ENCODE peak calls at places on chromosomes 3 and 15, in five cellular contexts. A is A549, E is fibroblast of pulmonary artery, G is fibroblast of the aortic adventitia, Z is AG04450. V is an unnamed sample.

GRCh38 chr15:36884404-36885335 is 215.7 kb downstream of the MEIS2 start:
- DNase-seq in A (no peak), E (no peak), Z (no peak), G (no peak), V (no peak)

GRCh38 chr3:128033102-128033501 is 19.1 kb upstream of the SEC61A1 start:
- DNase-seq in A (no peak), E (no peak), G (no peak), Z (no peak), V (no peak)

GRCh38 chr3:128076465-128076782 is 24.2 kb downstream of the SEC61A1 start:
- DNase-seq in G (no peak), A (no peak), E (no peak), Z (no peak), V (no peak)

GRCh38 chr3:33144433-33144832 is 30.6 kb downstream of the CRTAP start:
- DNase-seq in G (no peak), A (peak; percentile 27), E (no peak), Z (no peak), V (no peak)

GRCh38 chr3:107283948-107284347 is 93.3 kb upstream of the CCDC54 start:
- DNase-seq in A (no peak), Z (no peak), G (no peak), E (peak; percentile 60), V (no peak)

GRCh38 chr3:7637694-7638093 is 776.8 kb downstream of the GRM7 start:
- DNase-seq in G (no peak), E (no peak), A (no peak), Z (no peak), V (no peak)

GRCh38 chr15:44726136-44726535 is 10.2 kb upstream of the TRIM69 start:
- DNase-seq in G (peak; percentile 24), E (peak; percentile 28), Z (no peak), A (no peak), V (no peak)

GRCh38 chr3:130259170-130259874 is 86.2 kb upstream of the COL6A5 start:
- DNase-seq in E (peak; percentile 13), Z (no peak), A (no peak), G (no peak), V (no peak)

GRCh38 chr3:172848910-172849309 is 98.4 kb downstream of the ECT2 start:
- DNase-seq in G (peak; percentile 93), E (peak; percentile 89), A (no peak), Z (no peak), V (no peak)

GRCh38 chr15:96540283-96540682 is 209.8 kb downstream of the NR2F2 start:
- DNase-seq in G (no peak), A (no peak), E (no peak), Z (no peak), V (no peak)

GRCh38 chr15:98599911-98600685 is 48.2 kb upstream of the IGF1R start:
- DNase-seq in G (peak; percentile 76), A (no peak), E (peak; percentile 77), Z (peak; percentile 11), V (peak; percentile 11)

GRCh38 chr15:71231678-71232224 is 116.5 kb downstream of the THSD4 start:
- DNase-seq in Z (no peak), A (no peak), E (no peak), G (peak; percentile 65), V (no peak)

GRCh38 chr15:71232411-71232810 is 117.1 kb downstream of the THSD4 start:
- DNase-seq in Z (no peak), E (no peak), A (no peak), G (no peak), V (no peak)

GRCh38 chr15:71226536-71227455 is 111.5 kb downstream of the THSD4 start:
- DNase-seq in Z (no peak), G (no peak), E (no peak), A (no peak), V (no peak)

GRCh38 chr15:71230303-71230702 is 115.0 kb downstream of the THSD4 start:
- DNase-seq in Z (no peak), E (no peak), A (no peak), G (no peak), V (no peak)

GRCh38 chr15:71228403-71228802 is 113.1 kb downstream of the THSD4 start:
- DNase-seq in Z (peak; percentile 24), E (no peak), A (no peak), G (no peak), V (no peak)
- H3K4me3 ChIP-seq in Z (no peak overlapping the region), E (no peak overlapping the region), A (no peak overlapping the region), G (no peak overlapping the region), V (no peak overlapping the region)

GRCh38 chr3:90241481-90241880 is 1134.1 kb downstream of the EPHA3 start:
- DNase-seq in E (no peak), Z (no peak), A (no peak), G (no peak), V (no peak)
- H3K4me3 ChIP-seq in E (no peak overlapping the region), Z (no peak overlapping the region), A (no peak overlapping the region), G (no peak overlapping the region), V (no peak overlapping the region)

DNA sequence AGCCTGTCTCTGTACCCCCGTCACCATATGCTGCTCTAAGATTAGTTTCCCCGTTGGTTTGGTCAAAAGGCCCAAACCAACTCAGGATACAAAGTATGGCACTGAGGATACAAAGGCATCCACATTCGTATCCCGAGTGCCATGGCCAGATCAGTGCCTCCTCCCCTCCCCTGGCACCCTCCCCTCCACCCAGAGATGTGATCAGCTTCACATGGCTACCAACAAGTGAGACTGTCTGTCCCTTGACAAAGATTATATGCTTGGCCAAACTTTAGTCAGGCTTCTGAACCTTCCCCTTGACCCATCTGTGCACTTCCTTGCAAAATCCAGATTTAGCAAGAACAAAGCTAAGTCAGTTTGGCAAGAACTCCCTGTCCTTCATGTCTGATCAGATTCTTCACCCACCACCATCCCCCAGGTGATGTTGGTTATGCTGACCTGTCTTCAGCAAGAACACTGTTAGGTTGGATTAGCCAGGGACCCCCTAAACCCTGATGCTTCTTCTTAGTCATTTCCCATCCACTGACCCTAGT is 61.7 kb downstream of the KLF15 start:
- DNase-seq in E (no peak), Z (no peak), G (no peak), A (no peak), V (no peak)
- H3K4me3 ChIP-seq in E (no peak overlapping the region), Z (no peak overlapping the region), G (no peak overlapping the region), A (no peak overlapping the region), V (no peak overlapping the region)

DNA sequence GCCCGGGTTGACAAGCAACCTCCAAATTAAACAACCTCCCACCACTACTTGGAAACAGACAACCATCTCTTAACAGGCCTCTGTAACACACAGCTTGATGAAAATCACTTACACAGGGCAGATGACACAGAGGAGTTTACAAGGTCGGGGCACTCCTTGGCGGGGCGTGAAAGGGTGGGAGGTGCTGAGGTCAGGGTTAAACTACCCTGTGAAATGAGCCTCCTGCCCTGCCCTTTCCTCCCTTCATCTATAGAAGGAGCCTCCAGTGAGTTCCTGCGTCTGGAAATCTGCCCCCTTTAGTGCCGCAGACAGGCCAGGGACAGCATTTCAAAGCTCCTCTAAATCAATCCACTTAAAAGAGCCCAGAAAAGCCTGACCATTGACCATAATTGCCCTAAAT is 1.9 kb downstream of the ROBO1 start:
- DNase-seq in A (no peak), E (no peak), Z (no peak), G (no peak), V (no peak)
- H3K4me3 ChIP-seq in A (no peak overlapping the region), E (no peak overlapping the region), Z (no peak overlapping the region), G (no peak overlapping the region), V (no peak overlapping the region)

GRCh38 chr15:92666780-92667179 is 11.2 kb upstream of the FAM174B start:
- DNase-seq in E (peak; percentile 43), G (peak; percentile 20), A (peak; percentile 32), Z (no peak), V (no peak)
- H3K4me3 ChIP-seq in E (no peak overlapping the region), G (no peak overlapping the region), A (peak overlapping the region; percentile 26), Z (no peak overlapping the region), V (no peak overlapping the region)

GRCh38 chr15:61832223-61832622 is 228.0 kb downstream of the VPS13C start:
- DNase-seq in A (no peak), G (no peak), Z (no peak), E (no peak), V (no peak)

GRCh38 chr15:61834076-61834697 is 226.1 kb downstream of the VPS13C start:
- DNase-seq in A (peak; percentile 67), G (peak; percentile 80), Z (peak; percentile 47), E (peak; percentile 85), V (no peak)

GRCh38 chr15:61835029-61835428 is 225.2 kb downstream of the VPS13C start:
- DNase-seq in E (no peak), Z (no peak), G (no peak), A (no peak), V (no peak)

GRCh38 chr15:61839541-61839940 is 220.7 kb downstream of the VPS13C start:
- DNase-seq in Z (no peak), E (peak; percentile 43), A (no peak), G (peak; percentile 25), V (no peak)

GRCh38 chr15:61835476-61836106 is 224.7 kb downstream of the VPS13C start:
- DNase-seq in A (peak; percentile 67), G (peak; percentile 72), Z (no peak), E (peak; percentile 67), V (no peak)
- H3K4me3 ChIP-seq in A (peak overlapping the region; percentile 1), G (peak overlapping the region; percentile 42), Z (no peak overlapping the region), E (no peak overlapping the region), V (no peak overlapping the region)

GRCh38 chr3:197854596-197855343 is 63.7 kb downstream of the LRCH3 start:
- DNase-seq in A (no peak), G (peak; percentile 84), Z (peak; percentile 94), E (peak; percentile 91), V (no peak)
- H3K4me3 ChIP-seq in A (no peak overlapping the region), G (no peak overlapping the region), Z (no peak overlapping the region), E (no peak overlapping the region), V (no peak overlapping the region)